ENCODE peak calls at places on chromosomes 13 and 19, in eight cellular contexts. One of them, this sample, is unnamed.

GRCh38 chr13:54845351-54845965 is 1816.8 kb downstream of the OLFM4 start:
- DNase-seq in ovary: no peak
- DNase-seq in psoas muscle: no peak
- DNase-seq in right cardiac atrium: no peak
- DNase-seq in uterus: no peak
- DNase-seq in thyroid gland: no peak
- DNase-seq in RWPE1: no peak
- DNase-seq in lower lobe of right lung: no peak
- DNase-seq in this sample: no peak

GRCh38 chr13:29428310-29428991 is 167.0 kb downstream of the SLC7A1 start:
- DNase-seq in ovary: peak
- DNase-seq in psoas muscle: no peak
- DNase-seq in right cardiac atrium: peak
- DNase-seq in uterus: no peak
- DNase-seq in thyroid gland: peak
- DNase-seq in RWPE1: peak
- DNase-seq in lower lobe of right lung: no peak
- DNase-seq in this sample: no peak

GRCh38 chr13:39306639-39307589 is 268.7 kb downstream of the NHLRC3 start:
- DNase-seq in ovary: no peak
- DNase-seq in psoas muscle: no peak
- DNase-seq in right cardiac atrium: no peak
- DNase-seq in uterus: no peak
- DNase-seq in thyroid gland: no peak
- DNase-seq in RWPE1: no peak
- DNase-seq in lower lobe of right lung: no peak
- DNase-seq in this sample: no peak

GRCh38 chr13:77391475-77391874 is 64.6 kb upstream of the MYCBP2 start:
- DNase-seq in ovary: no peak
- DNase-seq in psoas muscle: no peak
- DNase-seq in right cardiac atrium: no peak
- DNase-seq in uterus: no peak
- DNase-seq in thyroid gland: no peak
- DNase-seq in RWPE1: no peak
- DNase-seq in lower lobe of right lung: no peak
- DNase-seq in this sample: no peak

GRCh38 chr13:62038214-62038613 is 622.6 kb upstream of the PCDH20 start:
- DNase-seq in ovary: no peak
- DNase-seq in psoas muscle: no peak
- DNase-seq in right cardiac atrium: no peak
- DNase-seq in uterus: no peak
- DNase-seq in thyroid gland: no peak
- DNase-seq in RWPE1: no peak
- DNase-seq in lower lobe of right lung: no peak
- DNase-seq in this sample: no peak

GRCh38 chr13:98990701-98991100 is 12.8 kb upstream of the DOCK9 start:
- DNase-seq in ovary: no peak
- DNase-seq in psoas muscle: no peak
- DNase-seq in right cardiac atrium: no peak
- DNase-seq in uterus: no peak
- DNase-seq in thyroid gland: no peak
- DNase-seq in RWPE1: no peak
- DNase-seq in lower lobe of right lung: no peak
- DNase-seq in this sample: no peak

GRCh38 chr13:31199527-31199848 is 287 bp upstream of the B3GLCT start:
- DNase-seq in ovary: no peak
- DNase-seq in psoas muscle: no peak
- DNase-seq in right cardiac atrium: no peak
- DNase-seq in uterus: no peak
- DNase-seq in thyroid gland: no peak
- DNase-seq in RWPE1: no peak
- DNase-seq in lower lobe of right lung: no peak
- DNase-seq in this sample: no peak

GRCh38 chr19:19071897-19072296 is 8.1 kb downstream of the SLC25A42 start:
- DNase-seq in ovary: no peak
- DNase-seq in psoas muscle: no peak
- DNase-seq in right cardiac atrium: no peak
- DNase-seq in uterus: no peak
- DNase-seq in thyroid gland: no peak
- DNase-seq in RWPE1: no peak
- DNase-seq in lower lobe of right lung: no peak
- DNase-seq in this sample: no peak

GRCh38 chr13:82593239-82593638 is 1289.0 kb downstream of the SLITRK1 start:
- DNase-seq in ovary: no peak
- DNase-seq in psoas muscle: no peak
- DNase-seq in right cardiac atrium: no peak
- DNase-seq in uterus: no peak
- DNase-seq in thyroid gland: no peak
- DNase-seq in RWPE1: no peak
- DNase-seq in lower lobe of right lung: no peak
- DNase-seq in this sample: no peak

GRCh38 chr19:32230441-32230840 is 115.0 kb upstream of the ZNF507 start:
- DNase-seq in ovary: no peak
- DNase-seq in psoas muscle: no peak
- DNase-seq in right cardiac atrium: no peak
- DNase-seq in uterus: no peak
- DNase-seq in thyroid gland: no peak
- DNase-seq in RWPE1: no peak
- DNase-seq in lower lobe of right lung: no peak
- DNase-seq in this sample: no peak

GRCh38 chr13:64510698-64511097 is 2719.4 kb downstream of the PCDH9 start:
- DNase-seq in ovary: no peak
- DNase-seq in psoas muscle: no peak
- DNase-seq in right cardiac atrium: no peak
- DNase-seq in uterus: no peak
- DNase-seq in thyroid gland: no peak
- DNase-seq in RWPE1: no peak
- DNase-seq in lower lobe of right lung: no peak
- DNase-seq in this sample: no peak

GRCh38 chr13:87676254-87677042 is 5.3 kb downstream of the SLITRK5 start:
- DNase-seq in ovary: no peak
- DNase-seq in psoas muscle: no peak
- DNase-seq in right cardiac atrium: no peak
- DNase-seq in uterus: no peak
- DNase-seq in thyroid gland: peak
- DNase-seq in RWPE1: no peak
- DNase-seq in lower lobe of right lung: no peak
- DNase-seq in this sample: no peak

GRCh38 chr13:101572456-101572855 is 120.0 kb downstream of the ITGBL1 start:
- DNase-seq in ovary: no peak
- DNase-seq in psoas muscle: no peak
- DNase-seq in right cardiac atrium: no peak
- DNase-seq in uterus: no peak
- DNase-seq in thyroid gland: no peak
- DNase-seq in RWPE1: no peak
- DNase-seq in lower lobe of right lung: no peak
- DNase-seq in this sample: no peak

GRCh38 chr19:29233591-29233990 is 20.6 kb upstream of the UQCRFS1 start:
- DNase-seq in ovary: no peak
- DNase-seq in psoas muscle: no peak
- DNase-seq in right cardiac atrium: no peak
- DNase-seq in uterus: no peak
- DNase-seq in thyroid gland: no peak
- DNase-seq in RWPE1: no peak
- DNase-seq in lower lobe of right lung: no peak
- DNase-seq in this sample: no peak

DNA sequence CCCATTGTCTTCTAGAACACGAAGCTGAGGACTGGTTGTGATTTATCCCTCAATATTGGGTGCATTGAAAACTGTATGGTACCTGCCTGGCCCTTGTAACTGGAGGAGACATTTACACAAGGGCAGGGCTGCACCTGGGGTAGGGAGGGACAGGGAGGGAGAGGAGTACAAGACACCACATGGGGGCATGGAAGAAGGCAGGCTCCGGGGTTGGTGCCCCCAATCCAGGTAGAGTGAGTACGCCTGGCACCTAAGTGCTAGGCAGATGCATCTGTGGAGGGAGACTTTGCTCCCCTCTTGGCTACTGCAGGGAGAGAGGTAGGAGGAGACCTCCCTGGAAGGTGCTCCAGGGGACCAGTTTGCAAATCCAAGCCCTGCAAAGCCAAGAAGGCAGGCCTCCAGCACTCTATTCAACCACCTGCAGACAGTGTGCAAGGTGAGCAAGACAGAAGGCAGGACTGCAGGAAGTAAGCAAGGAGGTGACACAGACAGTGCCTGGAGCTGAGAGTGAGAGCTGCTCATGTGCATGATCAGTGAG is 19.4 kb upstream of the UQCRFS1 start:
- DNase-seq in ovary: no peak
- DNase-seq in psoas muscle: no peak
- DNase-seq in right cardiac atrium: no peak
- DNase-seq in uterus: no peak
- DNase-seq in thyroid gland: no peak
- DNase-seq in RWPE1: no peak
- DNase-seq in lower lobe of right lung: no peak
- DNase-seq in this sample: no peak
- H3K27ac ChIP-seq in ovary: no peak
- H3K27ac ChIP-seq in psoas muscle: no peak
- H3K27ac ChIP-seq in right cardiac atrium: no peak
- H3K27ac ChIP-seq in uterus: no peak
- H3K27ac ChIP-seq in thyroid gland: no peak
- H3K27ac ChIP-seq in RWPE1: no peak
- H3K27ac ChIP-seq in lower lobe of right lung: no peak
- H3K27ac ChIP-seq in this sample: no peak

GRCh38 chr13:107993239-107993948 is 221.9 kb downstream of the LIG4 start:
- DNase-seq in ovary: no peak
- DNase-seq in psoas muscle: no peak
- DNase-seq in right cardiac atrium: no peak
- DNase-seq in uterus: no peak
- DNase-seq in thyroid gland: no peak
- DNase-seq in RWPE1: no peak
- DNase-seq in lower lobe of right lung: no peak
- DNase-seq in this sample: no peak

GRCh38 chr13:107999751-108000150 is 215.6 kb downstream of the LIG4 start:
- DNase-seq in ovary: no peak
- DNase-seq in psoas muscle: no peak
- DNase-seq in right cardiac atrium: no peak
- DNase-seq in uterus: no peak
- DNase-seq in thyroid gland: no peak
- DNase-seq in RWPE1: no peak
- DNase-seq in lower lobe of right lung: no peak
- DNase-seq in this sample: no peak

GRCh38 chr13:107992542-107992941 is 222.8 kb downstream of the LIG4 start:
- DNase-seq in ovary: no peak
- DNase-seq in psoas muscle: no peak
- DNase-seq in right cardiac atrium: no peak
- DNase-seq in uterus: no peak
- DNase-seq in thyroid gland: no peak
- DNase-seq in RWPE1: no peak
- DNase-seq in lower lobe of right lung: no peak
- DNase-seq in this sample: no peak

GRCh38 chr13:107994137-107994536 is 221.2 kb downstream of the LIG4 start:
- DNase-seq in ovary: no peak
- DNase-seq in psoas muscle: no peak
- DNase-seq in right cardiac atrium: no peak
- DNase-seq in uterus: no peak
- DNase-seq in thyroid gland: no peak
- DNase-seq in RWPE1: no peak
- DNase-seq in lower lobe of right lung: no peak
- DNase-seq in this sample: no peak
- H3K27ac ChIP-seq in ovary: no peak
- H3K27ac ChIP-seq in psoas muscle: no peak
- H3K27ac ChIP-seq in right cardiac atrium: no peak
- H3K27ac ChIP-seq in uterus: no peak
- H3K27ac ChIP-seq in thyroid gland: no peak
- H3K27ac ChIP-seq in RWPE1: no peak
- H3K27ac ChIP-seq in lower lobe of right lung: no peak
- H3K27ac ChIP-seq in this sample: no peak

DNA sequence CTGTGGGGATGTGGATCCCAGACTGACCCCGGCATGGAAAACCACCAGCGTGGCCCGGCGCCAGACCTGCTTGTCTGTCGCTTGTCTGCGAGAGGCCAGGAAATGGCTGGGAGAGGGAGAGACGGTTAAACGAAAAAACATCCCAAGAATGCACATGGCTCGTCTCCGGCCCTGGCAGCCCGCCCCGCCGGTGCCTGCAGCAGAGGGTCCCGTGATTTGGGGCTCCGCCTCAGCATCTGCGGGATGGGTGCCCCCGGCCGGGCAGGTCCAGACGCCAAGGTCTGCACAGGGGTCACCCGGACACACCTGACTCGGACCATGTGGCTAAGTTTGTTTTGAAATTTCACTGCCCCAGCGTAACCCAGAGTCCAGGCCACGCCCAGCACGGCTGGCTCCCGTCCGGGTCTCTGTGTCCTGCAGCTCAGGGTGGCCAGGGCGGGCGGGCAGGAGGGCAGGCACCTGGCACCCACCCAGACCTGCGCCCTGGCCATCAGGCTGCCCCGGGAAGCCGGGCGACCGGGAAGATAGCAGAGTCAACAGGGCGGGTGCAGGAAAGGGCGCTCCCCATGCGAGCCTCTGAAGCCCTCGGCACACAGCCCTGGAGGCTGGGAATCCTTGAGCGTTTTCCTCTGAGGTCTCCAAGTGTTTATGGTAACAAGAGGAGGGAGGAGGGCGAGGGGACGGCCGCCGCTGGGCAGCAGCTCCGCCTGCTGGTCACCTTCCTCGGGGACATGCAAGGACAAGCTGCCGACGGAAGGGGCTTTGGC is 103.2 kb downstream of the GADD45B start:
- DNase-seq in ovary: peak
- DNase-seq in psoas muscle: peak
- DNase-seq in right cardiac atrium: peak
- DNase-seq in uterus: peak
- DNase-seq in thyroid gland: peak
- DNase-seq in RWPE1: peak
- DNase-seq in lower lobe of right lung: peak
- DNase-seq in this sample: peak
- H3K27ac ChIP-seq in ovary: peak
- H3K27ac ChIP-seq in psoas muscle: peak
- H3K27ac ChIP-seq in right cardiac atrium: peak
- H3K27ac ChIP-seq in uterus: peak
- H3K27ac ChIP-seq in thyroid gland: peak
- H3K27ac ChIP-seq in RWPE1: peak
- H3K27ac ChIP-seq in lower lobe of right lung: peak
- H3K27ac ChIP-seq in this sample: no peak

GRCh38 chr19:1854032-1854541 is 5.8 kb upstream of the REXO1 start:
- DNase-seq in ovary: no peak
- DNase-seq in psoas muscle: peak
- DNase-seq in right cardiac atrium: peak
- DNase-seq in uterus: no peak
- DNase-seq in thyroid gland: no peak
- DNase-seq in RWPE1: no peak
- DNase-seq in lower lobe of right lung: peak
- DNase-seq in this sample: no peak

GRCh38 chr19:1853295-1854031 is 5.2 kb upstream of the REXO1 start:
- DNase-seq in ovary: peak
- DNase-seq in psoas muscle: peak
- DNase-seq in right cardiac atrium: peak
- DNase-seq in uterus: no peak
- DNase-seq in thyroid gland: peak
- DNase-seq in RWPE1: peak
- DNase-seq in lower lobe of right lung: peak
- DNase-seq in this sample: peak

GRCh38 chr19:1851581-1852293 is 3.5 kb upstream of the REXO1 start:
- DNase-seq in ovary: no peak
- DNase-seq in psoas muscle: peak
- DNase-seq in right cardiac atrium: peak
- DNase-seq in uterus: no peak
- DNase-seq in thyroid gland: no peak
- DNase-seq in RWPE1: no peak
- DNase-seq in lower lobe of right lung: no peak
- DNase-seq in this sample: peak

GRCh38 chr19:1852294-1852646 is 4.0 kb upstream of the REXO1 start:
- DNase-seq in ovary: no peak
- DNase-seq in psoas muscle: peak
- DNase-seq in right cardiac atrium: peak
- DNase-seq in uterus: no peak
- DNase-seq in thyroid gland: no peak
- DNase-seq in RWPE1: no peak
- DNase-seq in lower lobe of right lung: no peak
- DNase-seq in this sample: no peak

GRCh38 chr19:1852729-1853128 is 4.4 kb upstream of the REXO1 start:
- DNase-seq in ovary: no peak
- DNase-seq in psoas muscle: peak
- DNase-seq in right cardiac atrium: peak
- DNase-seq in uterus: no peak
- DNase-seq in thyroid gland: no peak
- DNase-seq in RWPE1: no peak
- DNase-seq in lower lobe of right lung: no peak
- DNase-seq in this sample: no peak
- H3K27ac ChIP-seq in ovary: no peak
- H3K27ac ChIP-seq in psoas muscle: no peak
- H3K27ac ChIP-seq in right cardiac atrium: no peak
- H3K27ac ChIP-seq in uterus: no peak
- H3K27ac ChIP-seq in thyroid gland: no peak
- H3K27ac ChIP-seq in RWPE1: peak
- H3K27ac ChIP-seq in lower lobe of right lung: peak
- H3K27ac ChIP-seq in this sample: peak

This sample was measured in naive thymus-derived CD4-positive, alpha-beta T cell.